ENCODE peak calls at places on chromosomes 5 and 9, in five cellular contexts. O is thoracic aorta; N is uterus; J is CD8-positive, alpha-beta T cell; K is cardiac fibroblast. P is an unnamed sample.

GRCh38 chr9:109549386-109549785 is 51.3 kb upstream of the PTPN3 start:
- DNase-seq in O (no peak), N (no peak), J (no peak), K (no peak), P (no peak)

GRCh38 chr5:1523480-1523792 is 324 bp downstream of the LPCAT1 start:
- DNase-seq in O (no peak), N (peak; percentile 11), J (no peak), K (no peak), P (no peak)

GRCh38 chr9:129270903-129271431 is 92.9 kb upstream of the IER5L start:
- DNase-seq in O (no peak), N (no peak), J (no peak), K (peak; percentile 73), P (no peak)

GRCh38 chr5:154646841-154647759 is 108.1 kb upstream of the LARP1 start:
- DNase-seq in O (no peak), N (peak; percentile 17), J (peak; percentile 9), K (peak; percentile 42), P (no peak)

GRCh38 chr5:151947924-151948323 is 23.3 kb upstream of the GLRA1 start:
- DNase-seq in O (no peak), N (no peak), J (no peak), K (peak; percentile 28), P (no peak)

GRCh38 chr9:65430221-65430620 is 145.2 kb upstream of the FOXD4L5 start:
- DNase-seq in O (no peak), N (no peak), J (no peak), K (no peak), P (no peak)

GRCh38 chr5:180401236-180401907 is 48.2 kb upstream of the GFPT2 start:
- DNase-seq in O (no peak), N (no peak), J (no peak), K (no peak), P (no peak)

GRCh38 chr5:15526413-15526812 is 26.4 kb downstream of the FBXL7 start:
- DNase-seq in O (no peak), N (no peak), J (no peak), K (no peak), P (no peak)

GRCh38 chr9:35051069-35051967 is 21.1 kb downstream of the VCP start:
- DNase-seq in O (no peak), N (peak; percentile 50), J (peak; percentile 20), K (peak; percentile 66), P (no peak)

GRCh38 chr9:79847074-79847473 is 275.3 kb downstream of the TLE4 start:
- DNase-seq in O (no peak), N (no peak), J (no peak), K (no peak), P (no peak)

GRCh38 chr5:82793808-82794419 is 283.3 kb downstream of the TMEM167A start:
- DNase-seq in O (no peak), N (no peak), J (peak; percentile 20), K (peak; percentile 62), P (no peak)

GRCh38 chr9:129617167-129617566 is 3.7 kb downstream of the C9orf50 start:
- DNase-seq in O (no peak), N (no peak), J (no peak), K (peak; percentile 71), P (peak; percentile 67)

GRCh38 chr9:33111621-33112020 is 35.1 kb upstream of the SMU1 start:
- DNase-seq in O (no peak), N (no peak), J (no peak), K (no peak), P (no peak)

GRCh38 chr5:79746645-79747044 is 57.0 kb downstream of the CMYA5 start:
- DNase-seq in O (no peak), N (no peak), J (no peak), K (no peak), P (no peak)

GRCh38 chr5:152532714-152533113 is 127.6 kb upstream of the NMUR2 start:
- DNase-seq in O (no peak), N (no peak), J (no peak), K (peak; percentile 78), P (no peak)

GRCh38 chr9:129026442-129027223 is 1.5 kb downstream of the SH3GLB2 start:
- DNase-seq in O (no peak), N (peak; percentile 32), J (no peak), K (no peak), P (no peak)

GRCh38 chr5:38465045-38465444 is 91.4 kb downstream of the LIFR start:
- DNase-seq in O (no peak), N (no peak), J (no peak), K (peak; percentile 39), P (no peak)

GRCh38 chr9:133523096-133523495 is 1.7 kb downstream of the MYMK start:
- DNase-seq in O (no peak), N (no peak), J (no peak), K (no peak), P (no peak)
- TF ChIP-seq CTCF in O (no peak), N (no peak), J (no peak), K (no peak), P (no peak)

DNA sequence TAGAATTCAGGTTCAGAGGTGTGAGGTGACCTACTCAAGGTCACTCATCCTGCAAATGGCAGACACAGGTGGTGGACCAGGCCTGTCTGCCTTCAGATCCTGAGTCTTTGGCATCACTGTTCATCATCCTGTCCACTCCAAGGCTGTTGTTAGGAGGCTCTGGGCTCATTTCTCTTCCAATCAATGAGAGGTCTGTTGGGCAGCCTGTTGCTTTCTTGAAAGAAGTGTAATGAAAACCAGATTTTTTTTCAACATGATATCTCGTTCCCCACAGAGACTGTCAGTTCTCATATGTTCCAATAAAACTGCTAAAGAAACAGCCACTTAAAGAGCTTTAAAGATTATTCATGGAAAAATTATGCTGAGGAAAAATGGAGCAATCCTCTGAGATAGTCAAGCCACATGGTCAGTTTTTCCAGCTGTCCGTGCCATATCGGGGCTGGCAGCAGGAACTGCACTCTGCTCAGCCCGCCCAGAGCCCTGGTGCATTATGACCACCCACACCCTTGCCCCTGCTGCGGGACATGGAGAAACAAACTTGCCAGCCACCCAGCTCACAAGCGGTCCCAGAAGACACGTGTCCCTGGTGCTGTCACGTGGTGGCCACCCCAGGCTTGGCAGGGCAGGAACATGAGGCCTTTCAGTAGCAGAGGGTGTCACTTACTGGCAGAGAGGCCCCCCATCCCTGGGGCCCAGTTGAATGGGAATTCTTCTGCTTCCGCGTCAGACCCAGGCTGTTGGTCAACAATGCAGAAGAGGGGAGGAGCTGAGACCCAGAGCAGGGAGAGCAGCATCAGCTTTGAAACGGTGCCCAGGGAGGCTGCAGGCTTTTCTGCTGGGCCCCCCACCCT is 63.7 kb upstream of the ANGPTL2 start:
- DNase-seq in O (peak; percentile 88), N (peak; percentile 93), J (no peak), K (peak; percentile 90), P (no peak)
- H3K4me3 ChIP-seq in O (no peak overlapping the region), N (no peak overlapping the region), J (no peak overlapping the region), K (no peak overlapping the region), P (no peak overlapping the region)

GRCh38 chr9:132328580-132328979 is 26.2 kb downstream of the SETX start:
- DNase-seq in O (no peak), N (no peak), J (no peak), K (no peak), P (no peak)
- TF ChIP-seq CTCF in O (no peak), N (no peak), J (no peak), K (no peak), P (no peak)

GRCh38 chr9:21590058-21590996 is 108.2 kb upstream of the IFNE start:
- DNase-seq in O (no peak), N (no peak), J (no peak), K (peak; percentile 28), P (no peak)

GRCh38 chr9:21592063-21592338 is 109.9 kb upstream of the IFNE start:
- DNase-seq in O (no peak), N (no peak), J (no peak), K (no peak), P (no peak)

GRCh38 chr9:21585756-21586752 is 103.9 kb upstream of the IFNE start:
- DNase-seq in O (no peak), N (no peak), J (no peak), K (peak; percentile 41), P (no peak)

GRCh38 chr9:21589344-21590056 is 107.4 kb upstream of the IFNE start:
- DNase-seq in O (no peak), N (no peak), J (no peak), K (no peak), P (no peak)

DNA sequence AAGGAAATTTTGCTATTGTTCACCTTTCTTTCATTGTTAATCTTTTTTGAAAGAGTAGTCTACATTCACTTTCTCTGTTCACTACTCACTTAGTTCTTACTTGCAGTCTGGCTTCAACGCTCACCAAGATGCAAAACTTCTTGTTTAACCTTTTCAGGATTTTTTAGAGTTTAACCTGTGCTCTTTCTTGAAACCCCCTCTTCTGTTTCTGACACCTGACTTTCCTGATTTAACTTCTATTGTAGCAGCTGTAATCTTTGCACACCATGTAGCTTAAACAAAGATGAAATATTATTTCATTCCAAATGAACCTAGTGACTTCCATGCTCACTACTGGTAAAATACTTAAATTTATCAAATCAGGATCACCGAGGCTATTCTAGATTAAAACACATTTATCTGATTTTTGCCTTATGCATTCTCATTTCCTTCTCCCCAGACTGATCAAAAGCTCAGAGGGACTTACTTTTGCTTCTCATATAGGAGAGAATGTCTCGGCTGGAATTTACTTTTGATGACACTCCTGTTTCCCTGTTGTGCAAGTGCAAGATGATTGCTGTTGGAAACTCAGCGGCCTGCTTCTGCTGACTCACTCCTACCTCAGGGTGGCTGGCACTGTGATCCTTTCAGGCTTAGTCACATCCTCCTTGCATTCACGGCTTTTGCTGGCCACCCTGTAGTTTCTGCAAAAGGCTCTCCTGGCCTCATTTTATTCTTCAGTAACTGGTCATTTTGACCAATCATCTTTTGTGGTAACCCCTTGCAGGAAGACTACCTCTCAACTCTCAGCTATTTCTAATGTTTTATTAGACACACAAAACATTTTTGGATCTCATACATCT is 109.3 kb upstream of the IFNE start:
- DNase-seq in O (peak; percentile 25), N (peak; percentile 16), J (no peak), K (peak; percentile 99), P (peak; percentile 91)
- H3K4me3 ChIP-seq in O (no peak overlapping the region), N (no peak overlapping the region), J (no peak overlapping the region), K (no peak overlapping the region), P (no peak overlapping the region)

DNA sequence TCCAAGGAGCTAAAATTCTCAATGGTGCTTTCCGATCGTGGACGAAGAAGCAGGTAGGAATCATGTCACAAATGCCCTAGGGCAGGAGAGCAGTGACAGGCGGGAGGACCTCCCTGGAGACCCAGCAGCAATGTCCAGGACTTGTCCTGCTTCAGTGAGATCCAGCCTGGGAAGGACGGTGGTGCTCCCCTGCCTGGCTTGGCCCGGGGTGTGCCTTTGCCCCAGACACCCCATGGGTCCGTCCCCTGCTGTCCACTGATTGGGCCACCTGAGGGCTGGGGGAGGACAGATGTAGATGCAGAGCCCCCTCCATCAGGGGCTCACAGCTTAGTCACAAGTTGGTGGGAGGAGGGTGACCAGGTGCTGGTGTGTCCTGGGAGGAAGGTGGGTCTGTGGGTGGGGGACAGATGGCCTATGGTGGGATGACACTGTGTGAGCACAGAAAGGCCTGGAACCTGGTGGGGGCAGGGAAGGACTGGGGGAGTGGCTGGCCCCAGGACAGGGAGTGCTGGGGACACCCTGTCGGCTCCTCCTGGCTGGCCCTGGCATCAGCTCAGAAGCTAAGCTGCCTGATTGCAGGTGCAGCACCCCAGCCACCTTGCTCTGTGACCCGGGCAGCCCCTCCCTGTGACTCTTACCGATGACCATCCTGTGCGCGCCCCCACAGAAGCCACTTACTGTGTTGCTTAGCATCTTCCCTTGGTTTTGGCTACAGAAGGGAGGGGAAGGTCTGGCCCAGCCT is 82.0 kb downstream of the PHF2 start:
- DNase-seq in O (no peak), N (no peak), J (no peak), K (no peak), P (no peak)
- TF ChIP-seq CTCF in O (no peak), N (no peak), J (no peak), K (no peak), P (no peak)